ENCODE peak calls at places on chromosomes 4 and X, in eight cellular contexts. E is HFF-Myc, G is IMR-90, Y is kidney epithelial cell, O is fibroblast of lung, J is heart right ventricle, C is body of pancreas, N is omental fat pad. V is an unnamed sample.

GRCh38 chr4:30610361-30610760 is 109.8 kb upstream of the PCDH7 start:
- DNase-seq in E (no peak), G (no peak), Y (no peak), O (peak; percentile 15), J (no peak), C (no peak), N (no peak), V (no peak)

GRCh38 chrX:71183341-71183740 is 38.7 kb downstream of the NLGN3 start:
- DNase-seq in E (no peak), G (no peak), Y (no peak), O (no peak), J (no peak), C (no peak), N (no peak), V (no peak)

GRCh38 chr4:149077142-149077541 is 634.9 kb upstream of the NR3C2 start:
- DNase-seq in E (no peak), G (peak; percentile 56), Y (no peak), O (peak; percentile 23), J (no peak), C (no peak), N (no peak), V (no peak)

GRCh38 chrX:152900937-152901445 is 3.1 kb downstream of the ZNF185 start:
- DNase-seq in E (no peak), G (no peak), Y (no peak), O (no peak), J (no peak), C (no peak), N (no peak), V (no peak)

GRCh38 chr4:153987291-153987690 is 198.4 kb upstream of the SFRP2 start:
- DNase-seq in E (no peak), G (no peak), Y (no peak), O (peak; percentile 75), J (no peak), C (no peak), N (no peak), V (no peak)

GRCh38 chr4:32022071-32022470 is 1301.9 kb downstream of the PCDH7 start:
- DNase-seq in E (no peak), G (no peak), Y (peak; percentile 47), O (peak; percentile 59), J (no peak), C (no peak), N (no peak), V (no peak)

GRCh38 chr4:142331132-142331531 is 515.0 kb downstream of the INPP4B start:
- DNase-seq in E (no peak), G (no peak), Y (no peak), O (no peak), J (peak; percentile 16), C (peak; percentile 20), N (no peak), V (no peak)

GRCh38 chr4:118282692-118283091 is 70.1 kb downstream of the PRSS12 start:
- DNase-seq in E (no peak), G (peak; percentile 79), Y (no peak), O (peak; percentile 75), J (no peak), C (peak; percentile 48), N (no peak), V (no peak)

GRCh38 chr4:7872264-7872771 is 67.3 kb downstream of the AFAP1 start:
- DNase-seq in E (peak; percentile 91), G (peak; percentile 98), Y (no peak), O (peak; percentile 96), J (no peak), C (peak; percentile 89), N (no peak), V (peak; percentile 90)

GRCh38 chrX:120120223-120120622 is 4.5 kb upstream of the RHOXF1 start:
- DNase-seq in E (no peak), G (peak; percentile 0), Y (no peak), O (peak; percentile 11), J (no peak), C (no peak), N (no peak), V (no peak)

GRCh38 chrX:38717871-38718270 is 83.4 kb upstream of the MID1IP1 start:
- DNase-seq in E (peak; percentile 2), G (peak; percentile 20), Y (no peak), O (peak; percentile 3), J (no peak), C (peak; percentile 11), N (no peak), V (no peak)

GRCh38 chrX:56745019-56745418 is 16.0 kb downstream of the NBDY start:
- DNase-seq in E (peak; percentile 42), G (peak; percentile 78), Y (peak; percentile 47), O (peak; percentile 63), J (no peak), C (no peak), N (no peak), V (no peak)

GRCh38 chrX:117327306-117327705 is 789.3 kb downstream of the KLHL13 start:
- DNase-seq in E (no peak), G (no peak), Y (no peak), O (no peak), J (no peak), C (no peak), N (no peak), V (no peak)

GRCh38 chr4:185470503-185471195 is 884 bp downstream of the CCDC110 start:
- DNase-seq in E (no peak), G (peak; percentile 12), Y (no peak), O (peak; percentile 10), J (peak; percentile 64), C (peak; percentile 96), N (peak; percentile 38), V (no peak)

GRCh38 chrX:16458208-16458607 is 191.8 kb upstream of the S100G start:
- DNase-seq in E (no peak), G (no peak), Y (no peak), O (no peak), J (no peak), C (no peak), N (no peak), V (no peak)

GRCh38 chr4:118917582-118917981 is 28.9 kb downstream of the SYNPO2 start:
- DNase-seq in E (no peak), G (peak; percentile 18), Y (no peak), O (peak; percentile 30), J (no peak), C (no peak), N (no peak), V (no peak)

GRCh38 chrX:104641176-104641575 is 75.2 kb downstream of the IL1RAPL2 start:
- DNase-seq in E (no peak), G (no peak), Y (no peak), O (no peak), J (no peak), C (no peak), N (no peak), V (no peak)

GRCh38 chrX:113353134-113353533 is 512.5 kb upstream of the AMOT start:
- DNase-seq in E (no peak), G (no peak), Y (no peak), O (no peak), J (no peak), C (no peak), N (no peak), V (no peak)

GRCh38 chrX:108699368-108699767 is 37.0 kb downstream of the IRS4 start:
- DNase-seq in E (peak; percentile 3), G (peak; percentile 14), Y (peak; percentile 2), O (peak; percentile 12), J (no peak), C (no peak), N (no peak), V (no peak)

GRCh38 chr4:48333587-48333986 is 7.7 kb upstream of the SLAIN2 start:
- DNase-seq in E (no peak), G (no peak), Y (peak; percentile 44), O (peak; percentile 53), J (no peak), C (no peak), N (no peak), V (no peak)

GRCh38 chr4:118824141-118824540 is 11.8 kb downstream of the SEC24D start:
- DNase-seq in E (no peak), G (no peak), Y (no peak), O (no peak), J (no peak), C (no peak), N (no peak), V (no peak)

GRCh38 chr4:5371415-5372190 is 320.3 kb downstream of the STK32B start:
- DNase-seq in E (no peak), G (peak; percentile 80), Y (no peak), O (peak; percentile 61), J (no peak), C (peak; percentile 26), N (no peak), V (peak; percentile 74)

GRCh38 chrX:46649421-46650260 is 76.1 kb downstream of the CHST7 start:
- DNase-seq in E (no peak), G (peak; percentile 19), Y (no peak), O (no peak), J (peak; percentile 25), C (peak; percentile 21), N (no peak), V (no peak)

GRCh38 chrX:46648660-46649059 is 75.1 kb downstream of the CHST7 start:
- DNase-seq in E (no peak), G (no peak), Y (no peak), O (no peak), J (no peak), C (no peak), N (no peak), V (no peak)

DNA sequence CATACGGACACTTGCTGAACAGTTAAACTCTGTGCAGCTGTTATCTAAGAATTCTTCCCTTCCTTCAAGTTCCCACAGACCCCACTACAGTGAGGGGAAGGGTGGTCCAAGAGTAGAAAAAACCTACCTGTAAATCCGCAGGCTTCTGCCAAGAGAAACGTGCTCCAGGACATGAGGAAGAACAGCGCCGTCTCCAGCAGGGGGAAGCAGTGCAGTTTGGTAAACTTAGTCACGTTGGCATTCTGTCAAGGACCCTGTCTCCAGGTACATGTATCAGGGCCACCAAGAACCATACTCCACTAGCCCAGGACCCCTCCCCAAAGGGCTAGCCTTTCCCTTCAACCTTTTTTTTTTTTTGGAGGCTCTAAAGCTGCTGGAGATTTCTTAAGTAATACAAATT is 79.9 kb downstream of the CHST7 start:
- DNase-seq in E (no peak), G (peak; percentile 4), Y (no peak), O (no peak), J (no peak), C (no peak), N (no peak), V (no peak)
- TF ChIP-seq CTCF in E (peak; percentile 27), G (no peak), Y (peak; percentile 24), O (peak; percentile 51), J (no peak), C (no peak), N (no peak), V (no peak)

GRCh38 chrX:45553417-45553816 is 352.7 kb upstream of the DIPK2B start:
- DNase-seq in E (no peak), G (no peak), Y (no peak), O (no peak), J (no peak), C (no peak), N (no peak), V (no peak)

GRCh38 chrX:45557390-45557789 is 356.7 kb upstream of the DIPK2B start:
- DNase-seq in E (no peak), G (peak; percentile 1), Y (no peak), O (no peak), J (no peak), C (no peak), N (no peak), V (no peak)
- TF ChIP-seq CTCF in E (no peak), G (no peak), Y (no peak), O (no peak), J (no peak), C (peak; percentile 40), N (no peak), V (no peak)

GRCh38 chr4:17057035-17057434 is 158.6 kb upstream of the LDB2 start:
- DNase-seq in E (no peak), G (no peak), Y (no peak), O (no peak), J (no peak), C (no peak), N (no peak), V (no peak)
- TF ChIP-seq CTCF in E (no peak), G (no peak), Y (no peak), O (no peak), J (no peak), C (no peak), N (no peak), V (no peak)

GRCh38 chr4:96035727-96036126 is 195.8 kb downstream of the PDHA2 start:
- DNase-seq in E (no peak), G (no peak), Y (no peak), O (no peak), J (no peak), C (no peak), N (no peak), V (no peak)
- TF ChIP-seq CTCF in E (no peak), G (no peak), Y (peak; percentile 36), O (peak; percentile 34), J (peak; percentile 43), C (no peak), N (no peak), V (no peak)

V was measured in AG04449.